ENCODE peak calls at places on chromosome 7, in five cellular contexts. U is NCI-H1417 treated with DMSO at 0.1 percent for 48 hours; C is Daoy; H is EH; T is stimulated activated CD4-positive, alpha-beta T cell treated with anti-CD3 and anti-CD28 coated beads, Interleukin-2, amount 100 ng/mL, for 48 hours. D is an unnamed sample.

GRCh38 chr7:69564454-69565417 is 33.5 kb upstream of the AUTS2 start:
- DNase-seq in T (no peak), C (peak), U (no peak), H (peak), D (peak)

GRCh38 chr7:144622751-144623150 is 213.1 kb downstream of the TPK1 start:
- DNase-seq in U (no peak), H (no peak), T (no peak), C (no peak), D (no peak)

GRCh38 chr7:107592361-107593024 is 12.4 kb downstream of the BCAP29 start:
- DNase-seq in H (peak), T (no peak), C (no peak), U (no peak), D (peak)

GRCh38 chr7:82234457-82235049 is 209.0 kb downstream of the CACNA2D1 start:
- DNase-seq in U (peak), C (peak), H (peak), T (no peak), D (peak)

GRCh38 chr7:25970381-25970780 is 181.6 kb upstream of the NFE2L3 start:
- DNase-seq in C (no peak), U (no peak), T (no peak), H (no peak), D (no peak)

GRCh38 chr7:2309889-2310331 is 4.3 kb downstream of the SNX8 start:
- DNase-seq in T (no peak), C (peak), U (no peak), H (peak), D (peak)

GRCh38 chr7:139526578-139527544 is 3.4 kb downstream of the CLEC2L start:
- DNase-seq in T (no peak), C (no peak), U (no peak), H (peak), D (peak)

GRCh38 chr7:90622670-90623069 is 26.5 kb downstream of the CDK14 start:
- DNase-seq in C (no peak), U (no peak), H (no peak), T (no peak), D (no peak)

GRCh38 chr7:109842386-109842785 is 1248.5 kb upstream of the LRRN3 start:
- DNase-seq in T (no peak), C (no peak), H (no peak), U (no peak), D (no peak)

GRCh38 chr7:1586827-1587705 is 17.2 kb upstream of the PSMG3 start:
- DNase-seq in T (no peak), U (no peak), C (peak), H (no peak), D (no peak)

GRCh38 chr7:36054642-36055041 is 98.4 kb upstream of the EEPD1 start:
- DNase-seq in U (no peak), H (no peak), C (no peak), T (no peak), D (no peak)

GRCh38 chr7:107208563-107208962 is 39.8 kb downstream of the HBP1 start:
- DNase-seq in U (no peak), H (no peak), C (no peak), T (no peak), D (no peak)

GRCh38 chr7:136353287-136353686 is 376.1 kb upstream of the MTPN start:
- DNase-seq in T (no peak), H (no peak), C (no peak), U (no peak), D (no peak)

GRCh38 chr7:15947749-15948148 is 261.3 kb upstream of the MEOX2 start:
- DNase-seq in T (no peak), H (peak), U (no peak), C (no peak), D (peak)

GRCh38 chr7:41052736-41053135 is 650.2 kb downstream of the INHBA start:
- DNase-seq in T (no peak), U (no peak), C (no peak), H (no peak), D (no peak)

GRCh38 chr7:112707655-112708054 is 82.5 kb downstream of the TMEM168 start:
- DNase-seq in C (no peak), T (no peak), U (peak), H (no peak), D (no peak)

GRCh38 chr7:44309271-44310091 is 15.9 kb downstream of the CAMK2B start:
- DNase-seq in C (peak), T (peak), H (peak), U (no peak), D (peak)

GRCh38 chr7:1593091-1593866 is 23.4 kb upstream of the PSMG3 start:
- DNase-seq in U (no peak), T (no peak), H (peak), C (peak), D (peak)

GRCh38 chr7:74365320-74366022 is 76.3 kb downstream of the CLIP2 start:
- DNase-seq in U (no peak), H (peak), T (no peak), C (peak), D (peak)

GRCh38 chr7:20440472-20441105 is 109.9 kb downstream of the ITGB8 start:
- DNase-seq in H (no peak), C (peak), T (no peak), U (no peak), D (peak)

GRCh38 chr7:127251458-127252379 is 1.0 kb downstream of the GRM8 start:
- DNase-seq in T (no peak), C (peak), U (no peak), H (no peak), D (no peak)

GRCh38 chr7:105003275-105003674 is 10.7 kb upstream of the KMT2E start:
- DNase-seq in H (peak), T (no peak), C (peak), U (no peak), D (peak)

GRCh38 chr7:17408245-17408903 is 109.9 kb downstream of the AHR start:
- DNase-seq in H (peak), U (no peak), C (peak), T (no peak), D (peak)

GRCh38 chr7:38321515-38321944 is 48.1 kb upstream of the TARP start:
- DNase-seq in U (no peak), H (peak), C (peak), T (no peak), D (peak)

GRCh38 chr7:41134242-41134872 is 568.5 kb downstream of the INHBA start:
- DNase-seq in C (peak), U (no peak), T (no peak), H (peak), D (peak)

GRCh38 chr7:147578196-147578595 is 1012.4 kb upstream of the C7orf33 start:
- DNase-seq in C (no peak), U (no peak), H (peak), T (no peak), D (no peak)